ENCODE peak calls at places on chromosomes 2 and 18, in six cellular contexts. U is choroid plexus epithelial cell, I is mammary epithelial cell, J is fibroblast of pulmonary artery, T is SK-N-MC, K is GM06990. P is an unnamed sample.

GRCh38 chr18:24611075-24611474 is 150.6 kb downstream of the HRH4 start:
- DNase-seq in U (no peak), I (no peak), J (no peak), T (no peak), K (no peak), P (no peak)

GRCh38 chr2:176125215-176126054 is 2.9 kb downstream of the HOXD9 start:
- DNase-seq in U (no peak), I (no peak), J (no peak), T (no peak), K (no peak), P (no peak)

GRCh38 chr18:33755918-33756590 is 178.0 kb downstream of the ASXL3 start:
- DNase-seq in U (peak), I (peak), J (peak), T (no peak), K (no peak), P (peak)

GRCh38 chr2:13822365-13822764 is 810.2 kb upstream of the LRATD1 start:
- DNase-seq in U (no peak), I (no peak), J (no peak), T (no peak), K (no peak), P (no peak)

GRCh38 chr18:56891116-56891515 is 240.0 kb downstream of the WDR7 start:
- DNase-seq in U (peak), I (no peak), J (no peak), T (no peak), K (no peak), P (no peak)

GRCh38 chr2:216761809-216762208 is 66.5 kb upstream of the IGFBP5 start:
- DNase-seq in U (no peak), I (no peak), J (no peak), T (no peak), K (no peak), P (no peak)

GRCh38 chr2:216315817-216316603 is 56.3 kb downstream of the MARCHF4 start:
- DNase-seq in U (peak), I (peak), J (peak), T (no peak), K (no peak), P (peak)

GRCh38 chr2:12534646-12535263 is 182.0 kb upstream of the TRIB2 start:
- DNase-seq in U (peak), I (peak), J (peak), T (peak), K (no peak), P (peak)

GRCh38 chr2:162103443-162104009 is 29.5 kb upstream of the DPP4 start:
- DNase-seq in U (no peak), I (no peak), J (peak), T (no peak), K (no peak), P (no peak)

GRCh38 chr2:96163768-96164429 is 18.7 kb upstream of the DUSP2 start:
- DNase-seq in U (peak), I (no peak), J (peak), T (no peak), K (peak), P (no peak)

GRCh38 chr2:127479219-127479825 is 47.0 kb downstream of the IWS1 start:
- DNase-seq in U (peak), I (peak), J (peak), T (peak), K (peak), P (no peak)

GRCh38 chr2:16244966-16245320 is 304.6 kb downstream of the MYCN start:
- DNase-seq in U (no peak), I (no peak), J (no peak), T (no peak), K (no peak), P (no peak)

GRCh38 chr2:63755980-63756379 is 85.7 kb upstream of the UGP2 start:
- DNase-seq in U (peak), I (peak), J (no peak), T (no peak), K (no peak), P (no peak)

GRCh38 chr2:17515652-17516051 is 2.6 kb downstream of the RAD51AP2 start:
- DNase-seq in U (no peak), I (no peak), J (no peak), T (no peak), K (peak), P (no peak)

GRCh38 chr2:215465246-215465645 is 29.4 kb upstream of the FN1 start:
- DNase-seq in U (peak), I (peak), J (peak), T (peak), K (no peak), P (no peak)

DNA sequence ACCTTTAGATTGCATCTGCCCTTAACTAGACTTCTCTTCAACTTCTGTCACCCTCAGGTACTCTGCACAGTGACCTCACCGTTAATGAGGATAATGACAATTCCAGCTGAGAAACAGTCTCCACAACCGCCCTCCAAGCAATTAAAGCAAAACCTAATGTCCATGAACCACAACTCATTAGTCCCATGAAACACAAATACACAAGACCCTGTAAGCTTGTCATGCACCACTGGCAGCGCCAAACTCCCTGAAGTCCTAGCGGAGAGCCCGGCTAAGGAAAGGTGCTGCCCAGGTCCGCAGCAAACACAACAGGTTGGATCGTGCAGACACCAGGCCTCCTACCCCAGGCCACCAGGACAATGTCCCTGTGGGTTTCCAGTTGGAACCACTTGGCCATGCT is 7.4 kb downstream of the SMAD7 start:
- DNase-seq in U (no peak), I (no peak), J (no peak), T (no peak), K (no peak), P (no peak)
- H3K4me3 ChIP-seq in U (no peak), I (no peak), J (peak), T (no peak), K (no peak), P (no peak)

DNA sequence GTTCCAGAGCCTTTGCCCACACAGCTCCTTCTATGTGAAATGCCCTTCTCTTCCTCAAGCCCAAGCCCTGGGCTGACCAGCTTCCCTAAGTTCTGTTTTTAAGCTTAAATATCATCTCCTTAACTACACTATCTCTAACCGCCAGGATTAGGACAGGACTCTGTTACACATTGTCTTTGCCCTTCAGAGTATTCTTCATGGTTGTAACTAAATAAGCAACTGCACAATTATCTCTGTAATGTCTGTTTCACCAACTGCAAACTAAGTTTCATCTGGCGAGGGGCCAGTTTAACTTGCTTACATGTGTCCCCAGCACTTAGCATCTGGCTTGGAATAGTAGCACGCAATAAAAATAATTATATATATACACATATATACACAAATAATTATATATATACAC is 1.1 kb upstream of the ERMN start:
- DNase-seq in U (no peak), I (no peak), J (no peak), T (no peak), K (no peak), P (no peak)
- H3K4me3 ChIP-seq in U (no peak), I (no peak), J (no peak), T (no peak), K (no peak), P (no peak)

GRCh38 chr2:55936351-55936750 is 12.8 kb upstream of the EFEMP1 start:
- DNase-seq in U (no peak), I (no peak), J (no peak), T (no peak), K (no peak), P (no peak)

GRCh38 chr2:55929476-55929875 is 5.9 kb upstream of the EFEMP1 start:
- DNase-seq in U (no peak), I (no peak), J (no peak), T (no peak), K (no peak), P (no peak)

GRCh38 chr2:55926974-55927373 is 3.4 kb upstream of the EFEMP1 start:
- DNase-seq in U (no peak), I (no peak), J (no peak), T (no peak), K (no peak), P (no peak)

GRCh38 chr2:55934337-55934736 is 10.8 kb upstream of the EFEMP1 start:
- DNase-seq in U (no peak), I (no peak), J (no peak), T (no peak), K (no peak), P (no peak)

GRCh38 chr2:55932843-55933242 is 9.3 kb upstream of the EFEMP1 start:
- DNase-seq in U (no peak), I (no peak), J (no peak), T (no peak), K (no peak), P (no peak)
- H3K4me3 ChIP-seq in U (no peak), I (no peak), J (no peak), T (no peak), K (no peak), P (no peak)

DNA sequence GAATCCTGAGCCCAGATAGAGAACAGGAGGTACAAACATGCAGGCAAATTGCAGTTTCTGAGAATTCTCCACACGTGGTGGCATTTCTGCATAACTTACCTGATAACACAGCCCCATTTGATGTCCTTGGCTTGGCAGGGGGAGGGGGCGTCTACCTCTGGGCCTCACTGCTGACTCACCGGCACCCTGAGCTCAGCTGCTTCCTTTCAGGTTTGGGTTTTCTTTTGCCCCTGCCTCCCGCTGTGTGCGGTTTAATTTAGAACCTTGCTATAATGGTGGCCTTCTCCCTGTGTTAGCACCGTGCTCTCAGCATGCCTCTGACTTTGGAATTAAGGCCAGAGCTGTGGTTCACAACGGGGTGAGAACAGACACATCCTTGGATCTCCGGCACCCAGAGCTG is 4.4 kb downstream of the CTIF start:
- DNase-seq in U (no peak), I (peak), J (no peak), T (no peak), K (no peak), P (no peak)
- H3K4me3 ChIP-seq in U (no peak), I (no peak), J (no peak), T (no peak), K (no peak), P (no peak)

GRCh38 chr2:24915796-24916195 is 4.2 kb downstream of the ADCY3 start:
- DNase-seq in U (no peak), I (no peak), J (peak), T (no peak), K (no peak), P (no peak)

GRCh38 chr2:24912986-24913385 is 7.1 kb downstream of the ADCY3 start:
- DNase-seq in U (no peak), I (no peak), J (no peak), T (no peak), K (no peak), P (no peak)

GRCh38 chr2:24912523-24912922 is 7.5 kb downstream of the ADCY3 start:
- DNase-seq in U (no peak), I (no peak), J (no peak), T (no peak), K (no peak), P (no peak)

GRCh38 chr2:24914713-24915112 is 5.3 kb downstream of the ADCY3 start:
- DNase-seq in U (no peak), I (no peak), J (no peak), T (no peak), K (no peak), P (no peak)

GRCh38 chr2:24913896-24914295 is 6.1 kb downstream of the ADCY3 start:
- DNase-seq in U (no peak), I (no peak), J (no peak), T (no peak), K (no peak), P (no peak)
- H3K4me3 ChIP-seq in U (no peak), I (no peak), J (no peak), T (no peak), K (no peak), P (no peak)

P was measured in MG63.